ENCODE peak calls at places on chromosomes 4 and X, in eight cellular contexts. L is PC-3, P is OCI-LY7, A is HCT116, D is GM23248, R is PC-9, T is MM.1S, O is SK-N-SH. H is an unnamed sample. For H3K9me2, the result is how much of the 10 kb centered on the place peaks cover.

GRCh38 chrX:150856101-150856500 is 42.4 kb downstream of the CD99L2 start:
- DNase-seq in D (peak), O (no peak), R (no peak), L (peak), T (no peak), P (no peak), A (no peak), H (no peak)

GRCh38 chr4:108172231-108172779 is 3.6 kb upstream of the LEF1 start:
- DNase-seq in P (peak), A (no peak), T (peak), D (peak), R (no peak), O (peak), L (no peak), H (peak)

GRCh38 chrX:106932960-106933537 is 12.8 kb downstream of the CLDN2 start:
- DNase-seq in T (no peak), A (no peak), P (no peak), D (peak), L (no peak), R (no peak), O (no peak), H (no peak)

GRCh38 chr4:53616219-53616618 is 24.9 kb upstream of the LNX1 start:
- DNase-seq in O (no peak), A (no peak), P (no peak), D (no peak), T (no peak), L (no peak), R (no peak), H (no peak)

GRCh38 chr4:3529363-3529762 is 2.9 kb downstream of the LRPAP1 start:
- DNase-seq in P (peak), T (no peak), R (no peak), O (no peak), D (no peak), L (no peak), A (no peak), H (no peak)

GRCh38 chr4:65399131-65399530 is 271.2 kb downstream of the EPHA5 start:
- DNase-seq in O (peak), D (no peak), A (no peak), R (no peak), T (no peak), P (no peak), L (no peak), H (no peak)

GRCh38 chr4:135201081-135201480 is 999.5 kb upstream of the PABPC4L start:
- DNase-seq in O (no peak), L (no peak), R (no peak), T (no peak), D (no peak), P (no peak), A (no peak), H (no peak)

GRCh38 chr4:165524532-165525190 is 145.9 kb downstream of the CPE start:
- DNase-seq in D (peak), R (no peak), O (no peak), A (no peak), T (no peak), P (no peak), L (no peak), H (no peak)

GRCh38 chr4:13642576-13642975 is 15.1 kb upstream of the BOD1L1 start:
- DNase-seq in P (no peak), T (no peak), A (no peak), R (no peak), L (peak), O (no peak), D (peak), H (no peak)

GRCh38 chr4:122218762-122219161 is 66.6 kb downstream of the BLTP1 start:
- DNase-seq in D (peak), T (no peak), O (peak), L (peak), R (no peak), P (peak), A (no peak), H (peak)

GRCh38 chr4:175127314-175127713 is 209.2 kb downstream of the ADAM29 start:
- DNase-seq in L (peak), P (no peak), R (no peak), O (no peak), A (no peak), D (no peak), T (no peak), H (no peak)

GRCh38 chrX:29813174-29813573 is 402.2 kb upstream of the MAGEB2 start:
- DNase-seq in R (no peak), D (no peak), O (no peak), T (no peak), P (no peak), A (no peak), L (no peak), H (no peak)

GRCh38 chr4:129437347-129437746 is 341.4 kb downstream of the C4orf33 start:
- DNase-seq in T (no peak), R (no peak), O (no peak), P (no peak), L (no peak), D (no peak), A (no peak), H (no peak)

GRCh38 chrX:16978193-16978984 is 31.9 kb downstream of the REPS2 start:
- DNase-seq in A (no peak), O (no peak), P (no peak), R (no peak), T (no peak), L (no peak), D (no peak), H (no peak)

GRCh38 chr4:127631420-127631819 is 1.3 kb upstream of the INTU start:
- DNase-seq in D (peak), O (no peak), L (peak), P (no peak), R (no peak), T (no peak), A (no peak), H (no peak)

GRCh38 chrX:18410038-18410437 is 15.4 kb upstream of the CDKL5 start:
- DNase-seq in R (no peak), O (peak), P (no peak), A (peak), D (peak), T (no peak), L (peak), H (peak)

GRCh38 chrX:41178201-41178600 is 93.0 kb downstream of the USP9X start:
- DNase-seq in A (no peak), L (no peak), P (no peak), R (no peak), D (no peak), O (no peak), T (peak), H (no peak)

GRCh38 chr4:86359944-86360478 is at the start of gene MAPK10:
- DNase-seq in A (no peak), T (peak), L (no peak), R (no peak), D (peak), O (peak), P (peak), H (peak)

GRCh38 chr4:24519649-24520048 is 64.7 kb downstream of the DHX15 start:
- DNase-seq in O (no peak), L (no peak), P (no peak), R (no peak), A (no peak), T (no peak), D (peak), H (no peak)

GRCh38 chrX:29470029-29470428 is 745.3 kb upstream of the MAGEB2 start:
- DNase-seq in D (peak), P (no peak), O (no peak), R (no peak), A (peak), L (no peak), T (no peak), H (no peak)

GRCh38 chrX:101078716-101079115 is at the start of gene TMEM35A:
- DNase-seq in R (no peak), L (no peak), P (no peak), T (no peak), O (peak), A (no peak), D (peak), H (peak)

GRCh38 chr4:6280365-6280996 is 10.8 kb downstream of the WFS1 start:
- DNase-seq in O (no peak), L (peak), A (no peak), P (no peak), D (no peak), R (peak), T (no peak), H (no peak)

GRCh38 chr4:82588871-82589270 is 27.1 kb upstream of the TMEM150C start:
- DNase-seq in T (no peak), A (no peak), O (no peak), L (no peak), P (no peak), R (no peak), D (no peak), H (no peak)

GRCh38 chr4:147056951-147057630 is 111.4 kb upstream of the TTC29 start:
- DNase-seq in O (no peak), R (no peak), P (peak), T (peak), D (peak), L (peak), A (no peak), H (no peak)

GRCh38 chr4:40763228-40763716 is 13.5 kb downstream of the NSUN7 start:
- DNase-seq in O (no peak), T (peak), R (no peak), L (no peak), D (peak), A (peak), P (no peak), H (no peak)

GRCh38 chr4:148112231-148112982 is 329.8 kb downstream of the NR3C2 start:
- DNase-seq in L (no peak), D (peak), R (no peak), O (no peak), P (no peak), T (no peak), A (no peak), H (no peak)

GRCh38 chrX:23333842-23334535 is 660 bp upstream of the PTCHD1 start:
- DNase-seq in P (no peak), R (no peak), A (no peak), O (peak), T (no peak), L (no peak), D (no peak), H (peak)

GRCh38 chr4:7052923-7053715 is 9.9 kb downstream of the TADA2B start:
- DNase-seq in A (no peak), O (no peak), P (no peak), L (no peak), D (peak), R (no peak), T (no peak), H (no peak)

GRCh38 chr4:155603360-155603891 is 63.2 kb upstream of the GUCY1A1 start:
- DNase-seq in L (no peak), P (no peak), D (no peak), A (no peak), O (no peak), T (peak), R (no peak), H (no peak)

GRCh38 chr4:38377195-38377594 is 286.8 kb upstream of the KLF3 start:
- DNase-seq in T (no peak), A (no peak), L (peak), D (no peak), P (no peak), R (no peak), O (no peak), H (no peak)
- H3K9me2 ChIP-seq in T (under half), A (under half), L (under half), D (under half), P (under half), R (under half), O (under half), H (under half)

GRCh38 chr4:97892596-97893266 is 250.5 kb downstream of the STPG2 start:
- DNase-seq in D (no peak), R (no peak), A (no peak), T (no peak), P (no peak), O (no peak), L (no peak), H (no peak)
- H3K9me2 ChIP-seq in D (under half), R (under half), A (under half), T (under half), P (under half), O (under half), L (under half), H (under half)

GRCh38 chrX:10135561-10136399 is 21.0 kb upstream of the CLCN4 start:
- DNase-seq in D (no peak), O (no peak), T (no peak), R (no peak), A (no peak), P (no peak), L (no peak), H (no peak)
- H3K9me2 ChIP-seq in D (under half), O (under half), T (under half), R (under half), A (under half), P (under half), L (under half), H (under half)

DNA sequence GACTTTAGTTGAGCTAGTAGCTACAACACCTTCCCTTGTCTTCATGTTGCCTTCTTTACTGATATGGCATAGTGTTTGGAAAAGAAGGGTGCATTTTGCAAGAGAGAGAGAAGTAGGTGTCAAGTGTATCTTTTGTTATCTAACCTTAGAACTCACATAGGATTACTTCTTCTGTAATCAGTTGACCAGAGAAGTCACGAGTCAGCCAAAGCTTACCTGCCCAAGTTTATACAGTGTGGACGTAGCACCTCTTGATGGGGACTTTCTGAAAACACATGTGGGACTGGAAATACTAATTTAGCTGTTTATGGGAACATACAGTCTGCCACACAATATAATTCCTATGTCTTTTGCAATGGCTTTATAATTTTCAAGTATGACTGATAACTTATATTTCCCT is 56.0 kb downstream of the UGT8 start:
- DNase-seq in A (no peak), L (no peak), P (peak), T (no peak), O (no peak), D (no peak), R (no peak), H (no peak)
- H3K9me2 ChIP-seq in A (under half), L (under half), P (under half), T (under half), O (under half), D (under half), R (under half), H (under half)

GRCh38 chrX:46860536-46860935 is 23.7 kb downstream of the RP2 start:
- DNase-seq in D (no peak), A (no peak), L (no peak), R (no peak), O (no peak), T (no peak), P (no peak), H (no peak)
- H3K9me2 ChIP-seq in D (under half), A (under half), L (under half), R (under half), O (under half), T (under half), P (under half), H (under half)

GRCh38 chrX:48003367-48003757 is 427 bp downstream of the ZNF182 start:
- DNase-seq in T (no peak), O (peak), P (peak), R (no peak), L (no peak), D (no peak), A (no peak), H (no peak)
- H3K9me2 ChIP-seq in T (under half), O (under half), P (under half), R (under half), L (under half), D (under half), A (under half), H (under half)